ENCODE peak calls at places on chromosomes 6 and 20, in ten cellular contexts. A is thyroid gland, W is IMR-90, Y is suprapubic skin, F is heart left ventricle, E is breast epithelium, H is right lobe of liver, Z is HepG2, V is K562, C is gastrocnemius medialis. J is an unnamed sample.

GRCh38 chr6:137550527-137550926 is 56.3 kb upstream of the OLIG3 start:
- DNase-seq in A (no peak), W (no peak), Y (no peak), F (no peak), E (no peak), H (no peak), Z (no peak), V (no peak), C (no peak), J (no peak)

GRCh38 chr6:35302604-35303218 is 5.1 kb downstream of the DEF6 start:
- DNase-seq in A (no peak), W (peak; percentile 9), Y (no peak), F (peak; percentile 81), E (no peak), H (no peak), Z (no peak), V (peak; percentile 74), C (no peak), J (peak; percentile 92)

GRCh38 chr20:57259179-57260021 is 7.0 kb downstream of the BMP7 start:
- DNase-seq in A (no peak), W (no peak), Y (no peak), F (no peak), E (no peak), H (no peak), Z (no peak), V (no peak), C (no peak), J (no peak)

GRCh38 chr20:63457737-63458136 is 14.7 kb downstream of the KCNQ2 start:
- DNase-seq in A (peak; percentile 7), W (no peak), Y (no peak), F (peak; percentile 78), E (no peak), H (no peak), Z (no peak), V (no peak), C (no peak), J (no peak)

GRCh38 chr20:38427655-38428023 is 7.5 kb downstream of the SNHG17 start:
- DNase-seq in A (no peak), W (no peak), Y (no peak), F (no peak), E (no peak), H (no peak), Z (no peak), V (no peak), C (no peak), J (no peak)

GRCh38 chr6:121844898-121845297 is 409.5 kb downstream of the GJA1 start:
- DNase-seq in A (no peak), W (no peak), Y (no peak), F (no peak), E (no peak), H (no peak), Z (no peak), V (no peak), C (no peak), J (no peak)

GRCh38 chr20:51500936-51501335 is 41.6 kb downstream of the NFATC2 start:
- DNase-seq in A (no peak), W (no peak), Y (no peak), F (no peak), E (no peak), H (no peak), Z (no peak), V (no peak), C (no peak), J (no peak)

GRCh38 chr20:6426287-6426891 is 303.6 kb upstream of the FERMT1 start:
- DNase-seq in A (no peak), W (no peak), Y (no peak), F (no peak), E (no peak), H (no peak), Z (no peak), V (no peak), C (no peak), J (no peak)

GRCh38 chr6:50819527-50819905 is 845 bp downstream of the TFAP2B start:
- DNase-seq in A (no peak), W (no peak), Y (no peak), F (no peak), E (no peak), H (no peak), Z (no peak), V (no peak), C (no peak), J (no peak)

GRCh38 chr6:10847684-10848083 is 9.3 kb upstream of the MAK start:
- DNase-seq in A (no peak), W (no peak), Y (no peak), F (no peak), E (no peak), H (no peak), Z (no peak), V (peak; percentile 26), C (no peak), J (no peak)

GRCh38 chr20:21365771-21366170 is 31.6 kb downstream of the NKX2-4 start:
- DNase-seq in A (no peak), W (no peak), Y (no peak), F (no peak), E (no peak), H (no peak), Z (no peak), V (no peak), C (no peak), J (no peak)

GRCh38 chr20:21372016-21372415 is 25.3 kb downstream of the NKX2-4 start:
- DNase-seq in A (no peak), W (no peak), Y (no peak), F (no peak), E (no peak), H (no peak), Z (no peak), V (no peak), C (no peak), J (no peak)

GRCh38 chr20:21368791-21369190 is 28.5 kb downstream of the NKX2-4 start:
- DNase-seq in A (no peak), W (no peak), Y (no peak), F (no peak), E (no peak), H (no peak), Z (no peak), V (no peak), C (no peak), J (no peak)

GRCh38 chr20:21373436-21373835 is 23.9 kb downstream of the NKX2-4 start:
- DNase-seq in A (no peak), W (no peak), Y (no peak), F (no peak), E (no peak), H (no peak), Z (no peak), V (no peak), C (no peak), J (no peak)

DNA sequence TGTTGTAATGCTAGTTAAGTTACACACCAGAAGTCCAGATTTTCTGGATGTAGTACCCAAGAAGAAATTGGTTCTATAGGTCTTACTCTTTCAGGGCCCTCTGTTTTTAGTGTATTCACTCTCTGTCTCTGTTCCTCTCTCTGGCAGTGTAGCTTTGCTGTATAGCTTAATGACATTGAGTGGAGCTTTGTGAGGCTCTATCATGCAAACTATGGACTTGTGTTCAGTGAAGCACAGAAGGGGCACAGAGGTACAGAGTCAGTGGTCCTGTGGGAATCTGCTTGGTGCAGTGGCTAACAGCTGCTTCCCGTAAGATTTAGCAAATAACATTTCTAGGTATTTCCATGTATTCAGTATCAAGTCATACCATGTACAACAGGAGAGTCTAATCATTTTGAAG is 26.1 kb downstream of the NKX2-4 start:
- DNase-seq in A (no peak), W (no peak), Y (no peak), F (no peak), E (no peak), H (no peak), Z (no peak), V (no peak), C (no peak), J (no peak)
- TF ChIP-seq POLR2A in A (no peak), W (no peak), Y (no peak), F (no peak), E (no peak), H (no peak), Z (no peak), V (no peak), C (no peak), J (no peak)

DNA sequence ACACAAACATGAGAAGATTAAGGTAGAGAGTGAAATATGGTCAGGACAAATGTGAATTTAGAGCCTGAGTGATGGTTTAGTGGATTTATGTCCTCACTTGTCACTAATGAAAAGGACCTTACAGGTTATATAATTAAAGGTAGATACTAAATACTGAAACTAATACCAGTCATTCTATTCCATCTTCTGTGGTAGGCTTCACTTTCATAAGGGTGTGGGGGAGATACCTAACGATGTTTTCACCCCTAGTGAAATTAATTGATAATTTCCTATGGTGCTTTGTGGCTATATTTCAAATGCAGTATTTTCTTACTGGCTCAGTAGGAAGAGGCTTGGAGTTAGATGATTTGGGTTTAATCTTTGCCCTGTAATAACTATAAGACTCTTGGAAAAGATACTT is 21.1 kb downstream of the RNF217 start:
- DNase-seq in A (no peak), W (no peak), Y (no peak), F (no peak), E (no peak), H (no peak), Z (no peak), V (no peak), C (no peak), J (no peak)
- H3K4me1 ChIP-seq in A (peaks cover 3% of the 10 kb centered on the region), W (peaks cover 21% of the 10 kb centered on the region), Y (no peaks in the 10 kb centered on the region), F (peaks cover 4% of the 10 kb centered on the region), E (no peaks in the 10 kb centered on the region), H (no peaks in the 10 kb centered on the region), Z (no peaks in the 10 kb centered on the region), V (peaks cover 21% of the 10 kb centered on the region), C (peaks cover 20% of the 10 kb centered on the region), J (no peaks in the 10 kb centered on the region)

GRCh38 chr6:31267504-31268371 is 4.2 kb downstream of the HLA-C start:
- DNase-seq in A (no peak), W (no peak), Y (no peak), F (no peak), E (no peak), H (no peak), Z (no peak), V (no peak), C (no peak), J (no peak)
- TF ChIP-seq POLR2A in A (no peak), W (no peak), Y (no peak), F (no peak), E (no peak), H (no peak), Z (no peak), V (no peak), C (no peak), J (no peak)

DNA sequence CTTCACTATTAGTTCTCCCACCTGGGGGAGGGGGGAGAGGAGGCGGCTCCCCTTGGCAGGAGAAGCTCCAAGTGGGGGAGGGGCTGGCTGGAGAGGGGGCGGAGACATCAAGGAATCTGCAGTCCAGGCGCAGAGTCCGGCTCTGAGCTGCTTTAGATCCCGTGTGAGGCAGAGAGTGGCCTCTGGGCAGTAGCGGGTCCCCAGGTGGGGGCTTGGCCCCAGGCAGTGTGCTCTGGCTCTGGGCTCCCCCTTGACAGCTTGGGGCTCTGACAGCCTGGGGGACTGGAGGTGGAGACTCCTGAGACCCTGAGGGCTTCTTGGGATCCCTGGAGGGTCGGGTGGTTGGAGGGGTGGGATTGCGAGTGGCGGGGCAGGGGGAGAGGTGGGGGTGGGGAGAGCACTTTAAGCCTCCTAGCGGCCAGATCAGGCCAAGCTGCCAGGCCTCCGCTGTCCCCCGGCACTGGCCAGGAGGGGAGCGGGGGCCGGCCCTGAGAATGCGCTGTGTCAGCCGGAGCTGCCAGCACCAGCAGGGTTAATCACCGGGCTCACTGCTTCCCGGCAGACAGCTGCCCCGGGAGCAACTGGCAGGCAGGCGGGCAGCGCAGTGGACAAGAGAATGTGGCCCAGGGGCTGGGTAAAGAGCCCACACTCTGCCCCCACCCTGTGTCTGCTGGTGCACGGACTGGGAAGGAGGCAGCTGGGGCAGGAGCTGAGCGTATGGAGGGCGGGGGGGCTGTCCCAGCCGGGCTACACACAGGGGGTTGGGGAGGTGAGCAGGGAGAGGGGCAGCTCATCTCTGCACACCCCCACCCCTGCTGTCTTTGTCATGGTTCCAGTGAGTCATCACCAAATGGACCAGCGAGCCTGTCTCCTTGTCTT is 1.8 kb upstream of the LAMA5 start:
- DNase-seq in A (peak; percentile 76), W (peak; percentile 50), Y (no peak), F (peak; percentile 70), E (no peak), H (peak; percentile 86), Z (peak; percentile 94), V (peak; percentile 71), C (no peak), J (no peak)
- H3K4me1 ChIP-seq in A (peaks cover 62% of the 10 kb centered on the region), W (peaks cover 33% of the 10 kb centered on the region), Y (peaks cover 71% of the 10 kb centered on the region), F (peaks cover 74% of the 10 kb centered on the region), E (peaks cover 35% of the 10 kb centered on the region), H (no peaks in the 10 kb centered on the region), Z (peaks cover 75% of the 10 kb centered on the region), V (peaks cover 53% of the 10 kb centered on the region), C (peaks cover 49% of the 10 kb centered on the region), J (peaks cover 53% of the 10 kb centered on the region)

J was measured in Peyer's patch.